ENCODE peak calls at places on chromosomes 16 and 17, in six cellular contexts. I is H1, B is neuronal stem cell, A is mesenchymal stem cell, P is IMR-90, V is H9. L is an unnamed sample.

GRCh38 chr17:46020023-46020735 is 21.1 kb downstream of the STH start:
- DNase-seq in A (no peak), V (no peak), P (no peak), B (no peak), I (no peak), L (no peak)

GRCh38 chr17:8223356-8224063 is 13.1 kb upstream of the AURKB start:
- DNase-seq in P (peak), V (peak), A (peak), I (no peak), B (peak), L (peak)

GRCh38 chr17:81510798-81511549 is 1.6 kb downstream of the ACTG1 start:
- DNase-seq in A (no peak), V (peak), P (no peak), I (no peak), B (no peak), L (no peak)

GRCh38 chr17:81020767-81021497 is 14.0 kb upstream of the BAIAP2 start:
- DNase-seq in P (peak), V (no peak), A (no peak), I (no peak), B (no peak), L (no peak)

GRCh38 chr17:55086635-55087058 is 118.1 kb downstream of the STXBP4 start:
- DNase-seq in I (no peak), A (peak), P (peak), B (no peak), V (no peak), L (no peak)

GRCh38 chr17:14144513-14144912 is 75.2 kb downstream of the COX10 start:
- DNase-seq in V (no peak), A (no peak), P (peak), I (no peak), B (no peak), L (no peak)

GRCh38 chr16:11307639-11308492 is 26.7 kb upstream of the PRM1 start:
- DNase-seq in P (no peak), B (no peak), I (no peak), A (no peak), V (no peak), L (no peak)

GRCh38 chr16:61948414-61948813 is 87.8 kb downstream of the CDH8 start:
- DNase-seq in A (no peak), I (no peak), B (no peak), P (no peak), V (no peak), L (peak)

GRCh38 chr17:28928061-28928460 is 23.3 kb downstream of the PHF12 start:
- DNase-seq in I (no peak), B (no peak), P (peak), A (peak), V (no peak), L (no peak)

GRCh38 chr16:86681440-86681838 is 103.1 kb downstream of the FOXL1 start:
- DNase-seq in B (no peak), A (no peak), V (no peak), P (no peak), I (no peak), L (no peak)

GRCh38 chr16:54957403-54957802 is 26.7 kb downstream of the IRX5 start:
- DNase-seq in V (peak), P (no peak), B (no peak), A (no peak), I (no peak), L (peak)

GRCh38 chr17:17182601-17183136 is 23.5 kb downstream of the PLD6 start:
- DNase-seq in I (no peak), V (no peak), B (no peak), P (no peak), A (no peak), L (no peak)

GRCh38 chr17:27949304-27949703 is 56.1 kb upstream of the LYRM9 start:
- DNase-seq in V (peak), P (no peak), I (no peak), A (no peak), B (no peak), L (no peak)

GRCh38 chr16:71846443-71846842 is 667 bp downstream of the ATXN1L start:
- DNase-seq in B (no peak), I (no peak), V (no peak), A (peak), P (no peak), L (peak)

GRCh38 chr17:30267625-30268024 is 24.1 kb downstream of the BLMH start:
- DNase-seq in B (no peak), P (peak), I (no peak), V (no peak), A (no peak), L (no peak)

GRCh38 chr16:86865866-86866675 is 287.7 kb downstream of the FOXL1 start:
- DNase-seq in B (no peak), P (peak), I (no peak), A (peak), V (no peak), L (no peak)

GRCh38 chr17:78736526-78737079 is 45.5 kb downstream of the CYTH1 start:
- DNase-seq in P (no peak), V (peak), I (no peak), A (no peak), B (no peak), L (peak)

GRCh38 chr17:37840576-37840975 is 83.6 kb upstream of the TBC1D3K start:
- DNase-seq in P (no peak), A (no peak), V (no peak), B (no peak), I (no peak), L (no peak)

GRCh38 chr17:1154704-1155103 is 25.1 kb downstream of the ABR start:
- DNase-seq in B (no peak), P (no peak), V (no peak), A (no peak), I (no peak), L (no peak)

GRCh38 chr17:77208217-77208808 is 67.5 kb downstream of the SEC14L1 start:
- DNase-seq in I (no peak), V (no peak), P (peak), B (no peak), A (peak), L (peak)

GRCh38 chr17:9541718-9542117 is 33.9 kb downstream of the STX8 start:
- DNase-seq in I (no peak), B (no peak), V (no peak), A (no peak), P (no peak), L (no peak)
- H2BK15ac ChIP-seq in I (no peak), B (no peak), V (no peak), A (no peak), P (no peak), L (no peak)

GRCh38 chr17:3528604-3529511 is 28.8 kb downstream of the TRPV3 start:
- DNase-seq in B (no peak), V (peak), P (no peak), I (no peak), A (peak), L (peak)

GRCh38 chr17:3526491-3526890 is 31.1 kb downstream of the TRPV3 start:
- DNase-seq in P (no peak), I (no peak), B (no peak), A (no peak), V (no peak), L (no peak)

GRCh38 chr17:3526971-3527370 is 30.6 kb downstream of the TRPV3 start:
- DNase-seq in V (no peak), A (no peak), P (no peak), B (no peak), I (no peak), L (no peak)

GRCh38 chr17:3527896-3528603 is 29.6 kb downstream of the TRPV3 start:
- DNase-seq in V (no peak), A (no peak), B (no peak), P (no peak), I (no peak), L (no peak)

GRCh38 chr17:3527468-3527867 is 30.1 kb downstream of the TRPV3 start:
- DNase-seq in B (no peak), I (no peak), P (no peak), V (no peak), A (no peak), L (no peak)
- H2BK15ac ChIP-seq in B (peak), I (no peak), P (no peak), V (no peak), A (no peak), L (no peak)

GRCh38 chr17:53090770-53091169 is 732.0 kb upstream of the KIF2B start:
- DNase-seq in I (no peak), B (no peak), V (no peak), P (no peak), A (no peak), L (no peak)

GRCh38 chr17:53092072-53092471 is 730.7 kb upstream of the KIF2B start:
- DNase-seq in I (no peak), P (no peak), V (no peak), A (no peak), B (no peak), L (no peak)

GRCh38 chr17:53088501-53088900 is 734.2 kb upstream of the KIF2B start:
- DNase-seq in B (no peak), V (no peak), P (no peak), I (no peak), A (no peak), L (no peak)

GRCh38 chr17:53093386-53093785 is 729.3 kb upstream of the KIF2B start:
- DNase-seq in B (no peak), V (no peak), P (no peak), I (no peak), A (no peak), L (no peak)
- H2BK15ac ChIP-seq in B (no peak), V (no peak), P (no peak), I (no peak), A (no peak), L (no peak)

GRCh38 chr16:30926937-30927788 is 3.8 kb downstream of the FBXL19 start:
- DNase-seq in V (no peak), I (no peak), A (no peak), P (no peak), B (no peak), L (no peak)
- H2BK15ac ChIP-seq in V (no peak), I (no peak), A (no peak), P (no peak), B (no peak), L (no peak)

GRCh38 chr16:35414139-35414538 is 1954.7 kb downstream of the TP53TG3F start:
- DNase-seq in P (no peak), I (no peak), V (no peak), A (no peak), B (no peak), L (no peak)

GRCh38 chr16:35410438-35410837 is 1951.0 kb downstream of the TP53TG3F start:
- DNase-seq in A (no peak), V (no peak), I (no peak), P (no peak), B (no peak), L (no peak)

GRCh38 chr16:35411156-35411555 is 1951.7 kb downstream of the TP53TG3F start:
- DNase-seq in P (no peak), I (no peak), B (no peak), A (no peak), V (no peak), L (no peak)

GRCh38 chr16:35409503-35409902 is 1950.1 kb downstream of the TP53TG3F start:
- DNase-seq in V (no peak), A (no peak), I (no peak), P (no peak), B (no peak), L (no peak)

GRCh38 chr16:35414563-35414962 is 1955.2 kb downstream of the TP53TG3F start:
- DNase-seq in I (no peak), B (no peak), V (no peak), A (no peak), P (no peak), L (no peak)
- H2BK15ac ChIP-seq in I (no peak), B (no peak), V (no peak), A (no peak), P (no peak), L (no peak)

L was measured in mesendoderm.